ENCODE peak calls at places on chromosomes 7 and 10, in seven cellular contexts. Q is A549, L is BJ, T is tibial artery, R is AG09309, F is uterus, G is SJSA1. A is an unnamed sample.

GRCh38 chr10:125639846-125640245 is 43.1 kb downstream of the TEX36 start:
- DNase-seq in R (peak; percentile 23), G (no peak), L (no peak), F (no peak), Q (no peak), T (no peak), A (no peak)

GRCh38 chr10:82377608-82378007 is 502.6 kb downstream of the NRG3 start:
- DNase-seq in G (no peak), F (no peak), L (no peak), Q (peak; percentile 14), T (no peak), R (no peak), A (no peak)

GRCh38 chr7:106139253-106140251 is 27.4 kb upstream of the SYPL1 start:
- DNase-seq in R (no peak), L (no peak), Q (no peak), G (no peak), F (peak; percentile 66), T (no peak), A (no peak)

GRCh38 chr7:45000096-45001032 is at the start of gene CCM2:
- DNase-seq in R (no peak), Q (no peak), L (no peak), T (peak; percentile 37), F (peak; percentile 63), G (peak; percentile 39), A (peak; percentile 49)

GRCh38 chr7:48938539-48938938 is 14.2 kb downstream of the CDC14C start:
- DNase-seq in Q (no peak), L (no peak), R (no peak), T (peak; percentile 46), G (no peak), F (peak; percentile 15), A (no peak)

GRCh38 chr10:88243847-88244730 is 339.0 kb downstream of the RNLS start:
- DNase-seq in F (peak; percentile 83), T (peak; percentile 54), G (no peak), R (no peak), L (no peak), Q (no peak), A (peak; percentile 42)

GRCh38 chr7:4136501-4137110 is 545.5 kb upstream of the FOXK1 start:
- DNase-seq in L (no peak), R (no peak), Q (no peak), F (no peak), T (no peak), G (no peak), A (no peak)

GRCh38 chr10:123808873-123809272 is 82.7 kb downstream of the CPXM2 start:
- DNase-seq in L (peak; percentile 73), T (no peak), F (no peak), Q (peak; percentile 48), R (peak; percentile 82), G (no peak), A (no peak)

GRCh38 chr7:139720186-139720585 is 57.6 kb downstream of the HIPK2 start:
- DNase-seq in G (no peak), T (no peak), R (no peak), F (no peak), L (no peak), Q (no peak), A (no peak)

GRCh38 chr7:120064565-120064964 is 208.4 kb upstream of the KCND2 start:
- DNase-seq in Q (no peak), R (no peak), G (no peak), T (no peak), L (no peak), F (no peak), A (no peak)

GRCh38 chr10:66755474-66755873 is 170.4 kb upstream of the LRRTM3 start:
- DNase-seq in R (no peak), G (no peak), L (no peak), T (no peak), F (no peak), Q (no peak), A (no peak)

GRCh38 chr10:71663311-71663710 is 56.3 kb downstream of the C10orf105 start:
- DNase-seq in R (no peak), L (no peak), G (no peak), Q (peak; percentile 53), F (no peak), T (no peak), A (no peak)

GRCh38 chr7:29410981-29411380 is 152.7 kb upstream of the PRR15 start:
- DNase-seq in T (no peak), F (no peak), R (no peak), G (no peak), Q (no peak), L (no peak), A (no peak)

GRCh38 chr7:25358831-25359350 is 130.6 kb upstream of the NPVF start:
- DNase-seq in F (no peak), R (no peak), Q (no peak), T (no peak), L (no peak), G (no peak), A (no peak)

GRCh38 chr10:70974351-70974901 is 86.1 kb upstream of the PCBD1 start:
- DNase-seq in R (no peak), L (no peak), Q (no peak), F (no peak), T (no peak), G (no peak), A (no peak)

GRCh38 chr7:157411580-157411979 is 74.8 kb downstream of the DNAJB6 start:
- DNase-seq in G (no peak), L (no peak), R (no peak), F (no peak), T (no peak), Q (no peak), A (no peak)

GRCh38 chr7:18770852-18771251 is 275.3 kb downstream of the HDAC9 start:
- DNase-seq in Q (no peak), T (no peak), F (no peak), L (no peak), G (peak; percentile 37), R (no peak), A (no peak)
- H3K4me3 ChIP-seq in Q (no peak overlapping the region), T (no peak overlapping the region), F (no peak overlapping the region), L (no peak overlapping the region), G (no peak overlapping the region), R (no peak overlapping the region), A (no peak overlapping the region)

DNA sequence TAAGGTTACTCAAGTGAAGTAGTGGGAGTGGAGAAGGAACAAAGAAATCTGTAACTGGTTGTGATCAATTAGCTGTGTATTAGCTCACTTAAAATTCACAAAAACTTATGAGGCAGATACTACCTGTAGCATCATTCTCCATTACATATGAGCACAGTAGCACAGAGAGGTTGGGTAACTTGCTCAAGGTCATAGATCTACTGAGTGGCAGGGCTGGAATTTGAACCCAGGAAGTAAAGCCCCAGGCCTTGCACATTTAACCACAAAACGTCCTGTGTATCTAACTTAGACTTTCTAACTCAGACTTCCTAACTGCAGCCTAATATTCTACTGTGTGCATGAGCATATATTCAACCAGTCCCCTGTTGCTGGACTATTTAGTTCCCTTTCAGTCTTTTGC is 5.6 kb upstream of the SLF2 start:
- DNase-seq in F (no peak), L (no peak), T (no peak), G (no peak), Q (no peak), R (no peak), A (no peak)
- H3K4me3 ChIP-seq in F (no peak overlapping the region), L (no peak overlapping the region), T (no peak overlapping the region), G (no peak overlapping the region), Q (no peak overlapping the region), R (no peak overlapping the region), A (no peak overlapping the region)

GRCh38 chr10:73908853-73909611 is 1.9 kb upstream of the PLAU start:
- DNase-seq in F (peak; percentile 48), L (peak; percentile 93), T (peak; percentile 68), Q (peak; percentile 93), G (peak; percentile 98), R (peak; percentile 64), A (peak; percentile 49)
- H3K4me3 ChIP-seq in F (no peak overlapping the region), L (no peak overlapping the region), T (no peak overlapping the region), Q (peak overlapping the region; percentile 60), G (no peak overlapping the region), R (no peak overlapping the region), A (no peak overlapping the region)

GRCh38 chr10:93816123-93816747 is 58.5 kb downstream of the LGI1 start:
- DNase-seq in G (peak; percentile 61), F (peak; percentile 41), L (peak; percentile 22), R (peak; percentile 38), T (peak; percentile 69), Q (peak; percentile 54), A (peak; percentile 49)
- H3K4me3 ChIP-seq in G (no peak overlapping the region), F (no peak overlapping the region), L (no peak overlapping the region), R (no peak overlapping the region), T (peak overlapping the region; percentile 14), Q (no peak overlapping the region), A (no peak overlapping the region)

GRCh38 chr7:151440799-151441443 is 980 bp upstream of the CRYGN start:
- DNase-seq in G (no peak), F (peak; percentile 55), Q (no peak), L (no peak), T (no peak), R (no peak), A (no peak)
- H3K4me3 ChIP-seq in G (no peak overlapping the region), F (no peak overlapping the region), Q (no peak overlapping the region), L (no peak overlapping the region), T (no peak overlapping the region), R (no peak overlapping the region), A (no peak overlapping the region)

GRCh38 chr10:97406064-97406463 is 4.9 kb upstream of the RRP12 start:
- DNase-seq in L (no peak), G (no peak), F (no peak), Q (no peak), R (no peak), T (no peak), A (peak; percentile 47)

GRCh38 chr10:97404044-97404443 is 2.9 kb upstream of the RRP12 start:
- DNase-seq in T (no peak), L (no peak), F (no peak), Q (no peak), G (no peak), R (no peak), A (no peak)

GRCh38 chr10:97407952-97408248 is 6.8 kb upstream of the RRP12 start:
- DNase-seq in F (no peak), L (no peak), T (no peak), R (no peak), Q (no peak), G (no peak), A (no peak)

GRCh38 chr10:97408496-97408992 is 7.4 kb upstream of the RRP12 start:
- DNase-seq in T (no peak), R (no peak), L (no peak), F (no peak), Q (no peak), G (no peak), A (no peak)

DNA sequence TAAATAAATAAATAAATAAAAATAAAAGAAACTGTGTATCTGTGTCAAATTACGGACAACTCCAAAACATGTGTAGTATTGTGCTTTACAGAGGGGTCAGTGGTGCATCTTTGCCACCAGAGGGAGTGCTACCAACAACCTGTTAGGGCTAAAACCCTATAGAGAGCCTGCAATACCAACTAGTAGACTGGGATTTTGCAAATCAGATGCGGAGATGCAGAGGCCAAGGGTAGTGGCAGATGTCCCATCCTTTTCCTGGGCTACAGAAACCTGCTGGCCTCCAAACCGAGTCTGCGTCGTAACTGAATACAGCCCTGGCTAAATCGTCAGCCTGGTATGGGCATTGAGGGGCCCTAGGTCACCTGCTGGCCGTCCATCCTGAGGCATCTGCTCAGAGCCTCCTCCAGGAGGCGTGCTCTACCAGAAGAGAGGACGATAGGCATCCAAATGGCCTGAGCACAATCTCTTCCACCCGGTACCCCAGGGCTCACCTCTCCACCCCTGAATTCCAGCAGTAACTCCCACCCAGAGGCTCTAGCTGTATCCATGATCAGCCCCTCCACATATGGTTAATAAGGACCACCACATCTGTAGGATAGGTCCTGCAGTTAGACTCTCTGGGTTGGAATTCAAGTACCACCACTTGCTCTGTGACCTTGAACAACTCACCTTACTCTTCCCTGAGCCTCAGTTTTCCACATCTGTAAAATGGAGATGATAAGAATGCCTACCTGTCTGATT is 6.2 kb upstream of the RRP12 start:
- DNase-seq in R (peak; percentile 42), T (no peak), Q (peak; percentile 87), L (no peak), G (peak; percentile 77), F (peak; percentile 39), A (peak; percentile 58)
- H3K4me3 ChIP-seq in R (no peak overlapping the region), T (no peak overlapping the region), Q (peak overlapping the region; percentile 33), L (no peak overlapping the region), G (no peak overlapping the region), F (no peak overlapping the region), A (no peak overlapping the region)

A was measured in lung.